ENCODE peak calls at places on chromosomes 4 and X, in four cellular contexts. X is CD4-positive, CD25-positive, alpha-beta regulatory T cell; B is right cardiac atrium; D is fibroblast of lung. E is an unnamed sample. For H3K4me1, the result is how much of the 10 kb centered on the place peaks cover.

GRCh38 chr4:108446554-108446953 is 173.8 kb upstream of the RPL34 start:
- DNase-seq in X (no peak), D (no peak), B (no peak), E (no peak)

GRCh38 chr4:109611045-109611616 is 51.1 kb downstream of the MCUB start:
- DNase-seq in X (no peak), D (peak), B (no peak), E (no peak)

GRCh38 chr4:41683321-41683720 is 65.2 kb downstream of the PHOX2B start:
- DNase-seq in X (no peak), B (no peak), D (peak), E (no peak)

GRCh38 chrX:69948398-69948797 is 101.3 kb downstream of the AWAT2 start:
- DNase-seq in D (no peak), B (no peak), X (no peak), E (no peak)

GRCh38 chrX:1034717-1035116 is 177.7 kb downstream of the CRLF2 start:
- DNase-seq in B (no peak), D (no peak), X (no peak), E (peak)

GRCh38 chr4:140863187-140863586 is 107.0 kb upstream of the TBC1D9 start:
- DNase-seq in X (no peak), D (no peak), B (no peak), E (no peak)

GRCh38 chrX:22060451-22060940 is 28.4 kb downstream of the PHEX start:
- DNase-seq in X (no peak), D (peak), B (no peak), E (no peak)

GRCh38 chr4:55303818-55304217 is 42.2 kb upstream of the SRD5A3 start:
- DNase-seq in B (no peak), X (no peak), D (peak), E (no peak)

GRCh38 chr4:7282786-7283185 is 90.4 kb downstream of the SORCS2 start:
- DNase-seq in D (no peak), X (no peak), B (no peak), E (no peak)

GRCh38 chr4:2785613-2786012 is 7.3 kb upstream of the SH3BP2 start:
- DNase-seq in B (peak), X (peak), D (no peak), E (peak)

GRCh38 chr4:146916479-146917076 is 29.1 kb downstream of the TTC29 start:
- DNase-seq in D (peak), B (no peak), X (peak), E (no peak)

GRCh38 chr4:101349346-101350064 is 2.2 kb upstream of the PPP3CA start:
- DNase-seq in B (peak), X (no peak), D (peak), E (no peak)

GRCh38 chr4:58749206-58749605 is 1639.0 kb upstream of the IGFBP7 start:
- DNase-seq in D (no peak), B (no peak), X (no peak), E (no peak)

GRCh38 chr4:11182586-11183357 is 245.9 kb downstream of the HS3ST1 start:
- DNase-seq in X (no peak), D (peak), B (no peak), E (no peak)

GRCh38 chr4:10504510-10504909 is 47.3 kb upstream of the ZNF518B start:
- DNase-seq in B (no peak), D (no peak), X (no peak), E (no peak)

GRCh38 chr4:13912436-13912835 is 284.9 kb upstream of the BOD1L1 start:
- DNase-seq in D (no peak), B (no peak), X (no peak), E (no peak)

GRCh38 chr4:3480528-3481112 is 17.5 kb downstream of the DOK7 start:
- DNase-seq in D (peak), X (peak), B (peak), E (peak)

GRCh38 chr4:161696957-161697356 is 466.8 kb downstream of the FSTL5 start:
- DNase-seq in B (no peak), X (no peak), D (peak), E (no peak)

GRCh38 chr4:91824773-91825172 is 479.0 kb upstream of the GRID2 start:
- DNase-seq in B (no peak), D (no peak), X (no peak), E (no peak)

GRCh38 chr4:185305979-185306442 is 89.7 kb downstream of the LRP2BP start:
- DNase-seq in X (no peak), B (no peak), D (peak), E (no peak)

GRCh38 chr4:137705171-137705783 is 173.0 kb upstream of the PCDH18 start:
- DNase-seq in D (peak), X (no peak), B (no peak), E (no peak)
- H3K4me3 ChIP-seq in D (no peak), X (no peak), B (no peak), E (no peak)

GRCh38 chr4:82525287-82525898 is 36.4 kb downstream of the TMEM150C start:
- DNase-seq in D (peak), X (no peak), B (no peak), E (no peak)
- H3K4me1 ChIP-seq in D (under half), X (under half), B (under half), E (under half)

GRCh38 chr4:177573487-177573886 is 131.2 kb upstream of the AGA start:
- DNase-seq in B (no peak), X (no peak), D (peak), E (no peak)

GRCh38 chr4:177569443-177569842 is 127.2 kb upstream of the AGA start:
- DNase-seq in D (peak), X (no peak), B (no peak), E (no peak)

GRCh38 chr4:177579649-177580048 is 137.4 kb upstream of the AGA start:
- DNase-seq in X (no peak), D (no peak), B (no peak), E (no peak)

DNA sequence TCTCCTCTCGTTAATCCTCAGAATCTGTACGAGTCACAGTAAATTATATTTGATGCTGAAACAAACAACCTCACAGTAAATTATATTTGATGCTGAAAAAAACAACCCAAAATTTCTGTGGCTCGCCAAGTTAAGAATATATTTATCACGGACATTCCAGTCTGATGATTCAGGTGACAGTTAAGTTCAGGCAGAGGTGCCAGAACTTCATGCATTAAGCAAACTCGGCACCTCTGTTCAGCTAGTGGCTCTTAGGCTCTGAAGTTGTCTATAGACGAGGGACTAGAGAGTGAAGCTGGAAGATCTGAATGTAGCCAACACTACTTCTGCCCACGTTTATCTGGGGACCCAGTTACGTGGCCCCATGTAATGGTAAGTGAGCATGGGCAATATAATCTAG is 132.2 kb upstream of the AGA start:
- DNase-seq in X (no peak), D (peak), B (no peak), E (no peak)
- H3K27ac ChIP-seq in X (no peak), D (no peak), B (no peak), E (no peak)

GRCh38 chr4:53908661-53909078 is 155.7 kb downstream of the CHIC2 start:
- DNase-seq in D (peak), B (no peak), X (peak), E (no peak)
- H3K4me3 ChIP-seq in D (peak), B (peak), X (no peak), E (no peak)

GRCh38 chrX:134886201-134886600 is 104.6 kb upstream of the SMIM10 start:
- DNase-seq in B (no peak), X (no peak), D (peak), E (no peak)

GRCh38 chrX:134880866-134881265 is 109.9 kb upstream of the SMIM10 start:
- DNase-seq in B (no peak), D (peak), X (no peak), E (no peak)

GRCh38 chrX:134883134-134883700 is 107.6 kb upstream of the SMIM10 start:
- DNase-seq in X (no peak), D (no peak), B (no peak), E (no peak)

DNA sequence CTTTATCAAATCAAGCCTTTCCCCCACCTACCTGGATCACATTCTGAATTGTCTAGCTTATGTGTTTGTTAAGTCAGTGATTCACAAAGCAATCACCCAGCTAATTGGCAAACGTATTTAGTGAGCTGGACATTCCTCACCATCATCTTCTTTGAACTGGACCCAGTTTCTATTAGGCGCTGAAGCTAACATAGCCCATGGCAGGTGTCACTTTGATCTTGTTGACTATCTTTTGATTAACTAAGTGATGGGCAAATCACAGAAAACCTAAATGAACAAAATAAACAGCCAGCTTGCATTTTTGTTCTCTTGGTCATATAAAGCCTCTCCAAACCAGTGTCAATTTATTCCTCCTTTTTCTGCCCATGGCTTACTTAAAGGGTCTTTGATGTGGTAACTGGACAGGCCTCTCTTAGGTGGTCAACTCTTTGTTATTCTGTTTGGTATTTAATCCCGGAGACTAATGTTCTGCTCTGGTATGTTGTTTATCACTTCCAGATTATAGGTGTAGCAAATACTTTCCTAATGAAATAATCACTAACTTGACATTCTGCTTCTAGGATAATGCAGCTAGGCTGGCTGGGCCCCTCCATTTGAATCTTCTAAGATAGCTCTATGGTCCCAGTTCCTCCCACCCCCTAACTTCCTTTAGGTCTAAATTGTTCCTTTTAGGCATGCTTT is 105.3 kb upstream of the SMIM10 start:
- DNase-seq in D (peak), B (no peak), X (no peak), E (no peak)
- H3K4me1 ChIP-seq in D (under half), B (under half), X (under half), E (under half)

DNA sequence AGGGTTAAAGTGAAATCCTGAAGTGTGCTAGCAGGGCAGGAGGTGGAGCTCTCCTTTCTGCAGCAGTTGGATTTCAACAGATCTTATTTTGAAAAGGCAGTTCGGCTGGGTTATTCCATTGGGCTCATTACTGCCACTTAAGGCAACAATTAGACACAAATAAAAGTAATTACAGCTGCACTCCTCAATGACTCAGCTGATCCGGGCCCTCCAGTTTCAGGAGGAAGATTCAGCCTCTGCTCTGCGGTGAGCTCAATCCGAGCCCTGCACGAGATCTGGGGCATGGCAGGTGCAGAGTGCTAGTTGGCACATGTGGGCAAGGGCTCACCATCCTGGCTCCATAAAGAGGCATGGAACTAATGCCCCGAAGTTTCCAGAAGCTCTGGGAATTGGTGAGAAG is 85.4 kb downstream of the PHKA2 start:
- DNase-seq in X (no peak), B (no peak), D (no peak), E (peak)
- H3K27ac ChIP-seq in X (no peak), B (no peak), D (no peak), E (no peak)

GRCh38 chr4:105710678-105711077 is 2.1 kb downstream of the GSTCD start:
- DNase-seq in B (no peak), D (peak), X (no peak), E (no peak)

GRCh38 chr4:105708376-105709080 is at the start of the genes GSTCD and INTS12:
- DNase-seq in B (peak), D (peak), X (peak), E (peak)

GRCh38 chr4:105707783-105708182 is 706 bp downstream of the INTS12 start:
- DNase-seq in X (peak), B (no peak), D (no peak), E (no peak)

GRCh38 chr4:105709081-105709450 is 482 bp downstream of the GSTCD start:
- DNase-seq in B (no peak), X (no peak), D (peak), E (no peak)

GRCh38 chr4:105710012-105710600 is 1.5 kb downstream of the GSTCD start:
- DNase-seq in D (no peak), X (no peak), B (no peak), E (no peak)
- H3K4me3 ChIP-seq in D (peak), X (peak), B (no peak), E (no peak)

DNA sequence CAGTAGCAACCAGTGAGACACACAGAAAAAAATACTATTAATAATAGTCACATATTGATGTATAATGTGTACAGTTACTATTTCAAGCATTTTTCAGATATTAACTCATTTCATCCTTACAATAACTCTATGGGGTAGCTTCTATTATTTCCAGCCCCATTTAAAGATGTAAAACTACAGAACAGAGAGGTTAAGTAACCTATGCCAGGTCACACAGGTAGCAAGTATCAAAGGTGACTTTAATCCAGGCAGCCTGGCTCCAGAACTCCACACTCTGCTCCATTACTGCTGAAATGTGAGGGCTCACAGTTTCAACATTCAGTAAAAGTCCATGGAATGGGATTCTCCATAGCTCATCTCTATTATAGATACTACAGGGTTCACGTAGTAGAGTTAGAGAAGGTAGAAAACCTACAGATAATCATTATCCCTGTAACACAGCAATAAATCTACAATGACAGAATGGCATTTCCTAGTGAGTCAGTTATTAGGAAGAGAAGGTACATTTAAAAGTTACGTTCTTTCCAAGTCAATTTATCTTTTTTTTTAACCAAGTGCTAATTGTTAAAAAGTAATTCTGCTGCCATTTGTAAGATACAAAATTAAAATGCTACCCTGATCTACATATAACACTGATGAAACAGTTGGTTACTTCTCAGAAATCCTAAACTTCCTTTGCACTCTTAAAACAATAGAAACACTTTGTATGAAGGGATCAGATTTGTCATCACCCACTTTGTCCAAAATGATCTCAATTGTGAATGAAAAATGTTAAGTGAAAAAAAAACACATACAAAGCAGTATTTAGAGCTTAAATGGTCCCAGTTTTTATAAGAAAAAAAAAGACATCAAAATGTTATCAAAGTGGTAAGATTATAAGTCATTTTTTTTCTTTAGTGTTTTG is 18.7 kb downstream of the RELL1 start:
- DNase-seq in D (no peak), X (no peak), B (no peak), E (no peak)
- H3K4me1 ChIP-seq in D (under half), X (under half), B (under half), E (under half)

DNA sequence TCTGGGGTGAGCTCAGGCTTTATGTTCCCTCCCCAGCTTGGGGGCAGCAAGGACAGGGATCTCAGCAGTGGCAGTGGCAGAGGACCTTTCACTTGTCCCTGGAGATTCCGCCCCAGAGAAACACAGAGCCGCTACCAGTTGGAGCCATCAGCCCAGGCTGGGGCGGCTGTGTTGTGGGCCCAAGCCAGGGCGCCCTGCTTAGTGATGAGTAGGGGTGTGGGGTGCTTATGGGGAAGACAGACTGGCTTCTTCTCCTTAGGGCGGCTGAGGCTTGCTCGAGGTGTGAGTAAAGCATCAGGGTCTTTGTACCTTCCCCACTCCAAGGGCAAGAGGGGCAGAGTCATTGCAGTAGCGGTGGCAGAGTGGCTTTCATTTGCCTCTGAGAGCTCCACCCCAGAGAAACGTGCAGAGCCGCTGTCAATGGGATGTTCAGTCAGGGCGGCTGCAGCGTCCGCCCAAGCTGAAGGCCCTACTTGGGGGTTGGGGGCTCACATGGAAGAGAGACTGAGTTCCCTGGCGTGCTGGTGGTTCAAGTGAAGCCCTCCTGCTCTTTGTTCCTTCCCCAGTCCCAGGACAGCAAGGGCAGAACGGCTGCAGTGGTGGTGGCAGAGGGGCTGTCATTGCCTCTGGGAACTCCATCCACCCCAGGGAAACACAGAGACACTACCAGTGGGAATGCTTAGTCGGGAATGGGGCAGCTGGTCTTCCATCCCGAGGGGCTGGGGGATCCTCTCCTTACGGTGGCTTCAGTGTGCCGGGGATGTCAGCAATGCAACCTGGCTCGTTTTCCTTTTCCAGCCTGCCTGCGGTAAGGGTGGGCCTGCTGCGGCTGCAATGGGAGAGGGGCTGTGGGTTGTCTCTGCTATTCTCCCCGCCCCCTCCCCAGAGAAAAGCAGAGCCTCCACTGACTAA is 2142.5 kb upstream of the TENM3 start:
- DNase-seq in D (no peak), X (no peak), B (no peak), E (peak)
- H3K27ac ChIP-seq in D (no peak), X (no peak), B (no peak), E (no peak)

E was measured in spleen.